ENCODE peak calls at places on chromosomes 16 and 17, in seven cellular contexts. D, J, E, N, Z, T and X are unnamed samples.

GRCh38 chr16:3327514-3327913 is 22.2 kb downstream of the ZNF75A start:
- DNase-seq in D (no peak), J (no peak), E (no peak), N (no peak), Z (no peak), T (no peak), X (no peak)

GRCh38 chr17:60079401-60079861 is 710 bp upstream of the HEATR6 start:
- DNase-seq in D (no peak), J (no peak), E (no peak), N (no peak), Z (no peak), T (peak; percentile 25), X (no peak)

GRCh38 chr16:3759736-3760135 is 42.4 kb upstream of the TRAP1 start:
- DNase-seq in D (no peak), J (no peak), E (no peak), N (no peak), Z (no peak), T (no peak), X (no peak)

GRCh38 chr17:44623070-44623725 is 33.1 kb upstream of the MEIOC start:
- DNase-seq in D (peak; percentile 45), J (peak; percentile 5), E (no peak), N (no peak), Z (no peak), T (no peak), X (no peak)

GRCh38 chr17:2053380-2054261 is 1.3 kb upstream of the HIC1 start:
- DNase-seq in D (no peak), J (peak; percentile 93), E (peak; percentile 64), N (peak; percentile 51), Z (peak; percentile 69), T (peak; percentile 69), X (peak; percentile 82)

GRCh38 chr17:29616300-29617048 is 6.2 kb downstream of the CORO6 start:
- DNase-seq in D (no peak), J (no peak), E (no peak), N (no peak), Z (peak; percentile 29), T (no peak), X (no peak)

GRCh38 chr16:2483160-2483559 is 8.2 kb downstream of the TBC1D24 start:
- DNase-seq in D (no peak), J (no peak), E (no peak), N (no peak), Z (no peak), T (no peak), X (peak; percentile 62)

GRCh38 chr17:76993636-76994035 is 125.4 kb downstream of the MGAT5B start:
- DNase-seq in D (no peak), J (no peak), E (no peak), N (no peak), Z (no peak), T (no peak), X (no peak)

GRCh38 chr17:19647697-19648474 is 665 bp upstream of the ALDH3A2 start:
- DNase-seq in D (peak; percentile 23), J (peak; percentile 90), E (peak; percentile 45), N (peak; percentile 71), Z (peak; percentile 97), T (no peak), X (peak; percentile 80)

GRCh38 chr17:55238931-55239297 is 25.8 kb upstream of the HLF start:
- DNase-seq in D (no peak), J (no peak), E (no peak), N (no peak), Z (no peak), T (peak; percentile 56), X (no peak)

GRCh38 chr17:57928898-57929297 is 26.3 kb downstream of the CUEDC1 start:
- DNase-seq in D (no peak), J (no peak), E (no peak), N (no peak), Z (no peak), T (no peak), X (no peak)
- TF ChIP-seq POLR2A in D (no peak), J (no peak), E (no peak), N (no peak), Z (no peak), T (no peak), X (no peak)

DNA sequence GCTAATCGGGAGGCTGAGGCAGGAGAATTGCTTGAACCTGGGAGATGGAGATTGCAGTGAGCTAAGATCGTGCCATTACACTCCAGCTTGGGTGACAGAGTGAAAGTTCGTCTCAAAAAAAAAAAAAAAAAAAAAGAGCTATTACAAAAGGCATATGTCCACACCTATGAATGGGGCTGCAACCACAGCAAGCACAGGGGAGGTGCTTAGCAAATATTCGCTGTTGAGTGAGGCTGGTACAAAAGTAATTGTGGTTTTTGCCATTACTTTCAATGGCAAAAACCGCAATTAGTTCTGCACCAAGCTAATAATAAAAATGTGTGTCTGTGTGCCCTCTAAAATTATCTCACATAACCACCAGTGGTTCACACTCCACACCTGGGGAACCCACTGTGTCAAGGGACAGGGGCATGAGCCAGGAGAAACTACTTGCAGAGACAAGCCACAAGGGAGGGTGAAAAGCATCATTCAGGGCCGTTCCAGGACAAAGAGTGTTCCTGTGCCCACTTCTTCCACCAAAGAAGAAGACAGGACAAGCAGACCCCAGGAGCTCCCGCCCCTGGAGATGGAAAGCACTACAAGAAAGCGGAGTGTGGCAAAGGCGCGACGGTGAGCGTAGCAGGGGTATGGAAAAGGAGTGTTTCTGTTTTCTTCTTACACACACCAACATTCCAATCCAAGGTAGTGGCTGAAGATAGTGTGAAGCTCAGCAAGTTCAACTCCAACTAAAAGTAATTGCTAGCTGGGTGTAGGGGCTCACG is 84.4 kb upstream of the CNEP1R1 start:
- DNase-seq in D (no peak), J (peak; percentile 33), E (no peak), N (no peak), Z (no peak), T (no peak), X (no peak)
- TF ChIP-seq CTCF in D (no peak), J (no peak), E (no peak), N (no peak), Z (no peak), T (no peak), X (no peak)

DNA sequence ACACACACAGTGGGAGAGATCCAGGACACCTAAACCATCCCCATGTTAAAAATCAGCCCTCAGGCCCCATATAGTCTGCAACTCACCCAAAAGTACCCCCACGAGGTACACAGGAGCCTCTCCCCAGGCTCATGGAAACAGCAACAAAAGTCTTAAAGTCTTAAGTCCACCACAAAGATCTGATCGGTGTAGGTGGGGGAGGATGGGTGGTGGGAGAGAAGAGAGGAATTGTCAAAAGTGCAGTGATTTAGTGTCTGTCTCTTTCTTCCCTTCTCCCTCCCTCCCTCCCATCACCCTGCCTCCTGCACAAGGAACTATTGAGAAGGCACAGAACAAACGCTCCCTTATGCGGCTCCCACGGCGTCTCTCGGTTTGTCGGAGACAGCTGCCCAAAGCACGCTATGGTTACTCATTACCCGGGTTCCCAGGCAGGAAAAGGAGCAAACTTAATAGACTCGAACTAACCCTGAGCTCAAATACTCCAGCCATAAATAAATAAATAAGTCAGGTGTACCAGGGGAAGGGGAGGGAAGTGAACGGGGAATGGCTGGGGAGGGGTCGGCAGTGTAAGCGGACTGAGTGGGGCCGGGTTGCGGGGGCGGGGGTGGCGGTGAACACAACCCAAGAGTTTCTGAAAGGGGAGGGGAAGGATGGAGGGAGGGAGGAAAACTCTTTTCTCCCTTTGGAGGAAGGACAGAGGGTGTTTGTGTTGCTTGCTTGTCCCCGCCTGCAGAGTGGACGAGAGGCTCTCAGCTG is 477.4 kb downstream of the SLC39A11 start:
- DNase-seq in D (peak; percentile 81), J (no peak), E (peak; percentile 42), N (no peak), Z (no peak), T (no peak), X (no peak)
- H3K4me3 ChIP-seq in D (peak overlapping the region; percentile 17), J (no peak overlapping the region), E (no peak overlapping the region), N (no peak overlapping the region), Z (no peak overlapping the region), T (no peak overlapping the region), X (no peak overlapping the region)

GRCh38 chr16:56450901-56451752 is at the start of the genes NUDT21 and OGFOD1:
- DNase-seq in D (peak; percentile 94), J (peak; percentile 98), E (peak; percentile 97), N (peak; percentile 98), Z (peak; percentile 99), T (peak; percentile 97), X (peak; percentile 96)
- TF ChIP-seq POLR2A in D (peak; percentile 62), J (peak; percentile 27), E (peak; percentile 58), N (peak; percentile 89), Z (peak; percentile 74), T (peak; percentile 92), X (peak; percentile 67)